ENCODE peak calls at places on chromosomes 5 and 9, in six cellular contexts. O is IMR-90, J is H9, I is neuronal stem cell, Z is mesenchymal stem cell, Y is H1. E is an unnamed sample.

GRCh38 chr5:122142480-122142879 is 13.1 kb downstream of the ZNF474 start:
- DNase-seq in O (peak), J (no peak), I (no peak), Z (peak), Y (no peak), E (no peak)

GRCh38 chr5:132218321-132218720 is 9.3 kb downstream of the P4HA2 start:
- DNase-seq in O (no peak), J (no peak), I (no peak), Z (no peak), Y (no peak), E (no peak)

GRCh38 chr5:35815089-35815936 is 41.4 kb upstream of the IL7R start:
- DNase-seq in O (no peak), J (peak), I (no peak), Z (peak), Y (no peak), E (peak)

GRCh38 chr5:132475531-132475930 is 15.0 kb downstream of the IRF1 start:
- DNase-seq in O (no peak), J (no peak), I (no peak), Z (peak), Y (no peak), E (no peak)

GRCh38 chr9:115146581-115147021 is 28.6 kb upstream of the TNC start:
- DNase-seq in O (peak), J (no peak), I (no peak), Z (peak), Y (no peak), E (peak)

GRCh38 chr9:70046274-70047070 is 2.8 kb downstream of the MAMDC2 start:
- DNase-seq in O (no peak), J (peak), I (no peak), Z (no peak), Y (no peak), E (peak)

GRCh38 chr9:130448035-130448624 is 3.4 kb downstream of the ASS1 start:
- DNase-seq in O (peak), J (no peak), I (no peak), Z (peak), Y (no peak), E (peak)

GRCh38 chr9:16100596-16101091 is 547.8 kb downstream of the CCDC171 start:
- DNase-seq in O (peak), J (peak), I (no peak), Z (peak), Y (no peak), E (peak)

GRCh38 chr5:157026789-157027424 is 32.0 kb downstream of the HAVCR1 start:
- DNase-seq in O (no peak), J (peak), I (peak), Z (no peak), Y (peak), E (peak)

GRCh38 chr5:176886336-176887251 is 12.6 kb downstream of the HK3 start:
- DNase-seq in O (no peak), J (no peak), I (no peak), Z (no peak), Y (no peak), E (no peak)

GRCh38 chr5:568061-568781 is 43.9 kb upstream of the CEP72 start:
- DNase-seq in O (no peak), J (no peak), I (no peak), Z (no peak), Y (no peak), E (no peak)

DNA sequence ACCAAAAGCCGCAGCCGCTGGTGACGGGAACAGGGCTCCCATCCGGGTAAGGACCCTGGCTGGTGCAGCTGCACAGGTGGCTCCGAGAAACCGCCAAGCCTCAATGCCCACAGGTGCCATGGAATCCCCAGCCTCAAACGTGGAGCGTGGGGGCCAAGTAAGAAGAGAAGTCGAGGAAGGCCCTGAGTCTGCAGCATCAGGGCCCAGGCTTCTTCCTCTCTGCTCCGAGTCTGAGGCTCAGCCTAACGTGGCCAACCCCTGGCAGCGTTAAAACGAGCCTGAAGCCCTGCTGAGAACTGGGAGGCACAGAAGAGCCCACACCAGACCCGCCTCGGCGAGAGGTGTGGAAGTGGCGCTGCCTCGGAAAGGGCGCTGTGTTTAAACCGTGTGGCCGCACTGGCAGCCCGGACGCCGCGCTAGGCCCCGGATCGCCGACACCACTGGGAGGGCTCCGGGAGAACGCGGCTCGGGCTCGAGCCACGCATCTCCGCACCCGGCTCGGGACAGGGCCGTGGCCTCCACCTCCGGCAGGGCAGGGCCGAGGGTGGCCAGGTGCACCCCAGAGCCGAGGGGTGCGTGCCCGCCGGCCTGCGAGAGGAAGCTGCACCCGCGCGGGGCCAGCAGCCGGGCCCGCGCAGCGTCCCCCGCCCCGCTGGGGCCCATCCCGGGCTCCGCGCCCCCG is 730 bp downstream of the ZMYND19 start:
- DNase-seq in O (no peak), J (no peak), I (no peak), Z (peak), Y (no peak), E (no peak)
- H3K4ac ChIP-seq in O (no peak), J (no peak), I (peak), Z (no peak), Y (peak), E (peak)

GRCh38 chr9:107405511-107405910 is 84.1 kb downstream of the KLF4 start:
- DNase-seq in O (no peak), J (no peak), I (no peak), Z (no peak), Y (no peak), E (no peak)

GRCh38 chr9:107410045-107410819 is 79.3 kb downstream of the KLF4 start:
- DNase-seq in O (no peak), J (no peak), I (no peak), Z (no peak), Y (no peak), E (no peak)
- H3K4ac ChIP-seq in O (no peak), J (no peak), I (no peak), Z (no peak), Y (no peak), E (no peak)

GRCh38 chr9:121604654-121605053 is 46.8 kb upstream of the DAB2IP start:
- DNase-seq in O (no peak), J (no peak), I (no peak), Z (no peak), Y (no peak), E (no peak)
- H3K4ac ChIP-seq in O (no peak), J (no peak), I (no peak), Z (peak), Y (no peak), E (no peak)

GRCh38 chr5:138755084-138755748 is 2.0 kb downstream of the CTNNA1 start:
- DNase-seq in O (no peak), J (no peak), I (no peak), Z (no peak), Y (no peak), E (no peak)

GRCh38 chr5:138762110-138762509 is 8.9 kb downstream of the CTNNA1 start:
- DNase-seq in O (no peak), J (no peak), I (no peak), Z (no peak), Y (no peak), E (no peak)

GRCh38 chr5:138763037-138763778 is 10.0 kb downstream of the CTNNA1 start:
- DNase-seq in O (no peak), J (no peak), I (no peak), Z (no peak), Y (no peak), E (no peak)

GRCh38 chr5:138757061-138757776 is 4.0 kb downstream of the CTNNA1 start:
- DNase-seq in O (no peak), J (no peak), I (no peak), Z (no peak), Y (no peak), E (no peak)

GRCh38 chr5:138760448-138761110 is 7.4 kb downstream of the CTNNA1 start:
- DNase-seq in O (peak), J (no peak), I (no peak), Z (no peak), Y (no peak), E (no peak)
- H3K4ac ChIP-seq in O (no peak), J (no peak), I (no peak), Z (no peak), Y (no peak), E (no peak)

GRCh38 chr9:77883133-77883532 is 148.5 kb downstream of the GNAQ start:
- DNase-seq in O (no peak), J (no peak), I (no peak), Z (no peak), Y (no peak), E (no peak)
- H3K4ac ChIP-seq in O (no peak), J (no peak), I (no peak), Z (no peak), Y (no peak), E (no peak)

DNA sequence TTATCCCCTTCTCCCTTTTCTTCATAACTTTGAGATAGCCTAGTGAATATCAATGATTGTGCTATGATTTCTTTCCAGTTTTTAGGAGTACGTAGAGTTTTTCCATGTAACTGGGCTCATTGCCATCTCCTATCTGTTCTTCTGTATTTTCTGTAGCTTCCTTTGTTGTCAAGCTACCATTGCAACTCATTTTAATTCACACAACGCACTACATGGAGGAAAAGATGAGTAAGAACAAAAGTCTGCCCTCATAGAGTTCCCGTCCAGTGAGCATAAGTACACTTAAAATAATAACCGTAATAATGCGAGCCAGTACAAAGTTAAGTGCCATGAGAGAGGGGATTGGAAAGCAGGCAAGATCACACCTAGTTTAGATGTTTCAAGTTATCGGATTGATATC is 177.7 kb downstream of the PAM start:
- DNase-seq in O (no peak), J (no peak), I (no peak), Z (no peak), Y (no peak), E (no peak)
- H3K4ac ChIP-seq in O (no peak), J (no peak), I (no peak), Z (no peak), Y (no peak), E (no peak)

GRCh38 chr5:139705655-139706587 is 57.8 kb downstream of the CXXC5 start:
- DNase-seq in O (no peak), J (no peak), I (no peak), Z (no peak), Y (no peak), E (no peak)
- H3K4ac ChIP-seq in O (no peak), J (no peak), I (no peak), Z (no peak), Y (peak), E (no peak)